ENCODE peak calls at places on chromosomes 5 and 9, in seven cellular contexts. Z, M, K, O, I, Q and F are unnamed samples.

GRCh38 chr5:160486573-160486972 is 64.9 kb downstream of the PTTG1 start:
- DNase-seq in Q (no peak), K (no peak), O (no peak), I (no peak), M (peak; percentile 35), Z (no peak), F (no peak)

GRCh38 chr9:98380065-98380681 is 124.7 kb upstream of the TBC1D2 start:
- DNase-seq in K (peak; percentile 53), M (no peak), O (peak; percentile 80), I (peak; percentile 75), Z (no peak), Q (no peak), F (peak; percentile 30)

GRCh38 chr5:178801021-178801420 is 58.7 kb upstream of the ZNF354B start:
- DNase-seq in M (no peak), K (no peak), Q (no peak), Z (no peak), I (no peak), O (no peak), F (no peak)

GRCh38 chr9:35859310-35859994 is 10.7 kb downstream of the OR13J1 start:
- DNase-seq in I (no peak), O (no peak), Q (no peak), M (no peak), K (peak; percentile 9), Z (no peak), F (no peak)

GRCh38 chr5:136350339-136350738 is 15.0 kb downstream of the TRPC7 start:
- DNase-seq in K (no peak), Z (no peak), M (no peak), Q (no peak), O (no peak), I (no peak), F (no peak)

GRCh38 chr9:130143974-130144373 is 28.2 kb upstream of the NCS1 start:
- DNase-seq in Z (no peak), I (no peak), M (no peak), Q (no peak), K (no peak), O (no peak), F (peak; percentile 40)

GRCh38 chr5:113451797-113452196 is 17.0 kb upstream of the TSSK1B start:
- DNase-seq in M (no peak), I (no peak), Z (no peak), K (no peak), O (no peak), Q (no peak), F (no peak)

GRCh38 chr9:33024966-33025571 is at the start of gene DNAJA1:
- DNase-seq in O (peak; percentile 99), Z (peak; percentile 98), K (peak; percentile 98), M (peak; percentile 91), Q (peak; percentile 96), I (peak; percentile 95), F (peak; percentile 95)

GRCh38 chr9:136357326-136357725 is 6.2 kb downstream of the DNLZ start:
- DNase-seq in O (no peak), Q (no peak), I (no peak), M (no peak), Z (no peak), K (no peak), F (no peak)

GRCh38 chr5:137831526-137831925 is 36.1 kb upstream of the MYOT start:
- DNase-seq in M (no peak), K (no peak), Q (no peak), O (no peak), I (no peak), Z (no peak), F (no peak)

GRCh38 chr5:139765409-139766217 is 30.0 kb upstream of the PSD2 start:
- DNase-seq in I (peak; percentile 84), M (peak; percentile 65), Z (peak; percentile 87), Q (peak; percentile 84), K (peak; percentile 91), O (peak; percentile 96), F (peak; percentile 73)

GRCh38 chr5:109705596-109705995 is 15.9 kb downstream of the MAN2A1 start:
- DNase-seq in Z (no peak), M (no peak), K (peak; percentile 51), O (no peak), Q (no peak), I (no peak), F (peak; percentile 45)

GRCh38 chr5:126373621-126374416 is 49.4 kb upstream of the GRAMD2B start:
- DNase-seq in Q (peak; percentile 62), K (peak; percentile 37), O (no peak), M (no peak), I (no peak), Z (no peak), F (peak; percentile 39)

GRCh38 chr5:93572101-93572772 is 8.8 kb downstream of the NR2F1-AS1 start:
- DNase-seq in Z (no peak), M (no peak), Q (no peak), O (no peak), K (no peak), I (no peak), F (peak; percentile 38)

GRCh38 chr5:543755-544674 is 19.8 kb upstream of the SLC9A3 start:
- DNase-seq in M (no peak), K (no peak), Z (peak; percentile 78), I (peak; percentile 90), Q (peak; percentile 32), O (peak; percentile 94), F (no peak)

GRCh38 chr9:63817622-63818518 is 1467.1 kb downstream of the FOXD4L5 start:
- DNase-seq in O (peak; percentile 97), M (peak; percentile 43), Z (peak; percentile 69), Q (peak; percentile 60), K (peak; percentile 18), I (peak; percentile 49), F (no peak)

GRCh38 chr9:86600291-86600690 is 246.1 kb upstream of the TUT7 start:
- DNase-seq in K (peak; percentile 23), I (no peak), M (no peak), Q (no peak), Z (no peak), O (no peak), F (peak; percentile 54)

GRCh38 chr5:122498163-122498562 is 186.1 kb downstream of the SNCAIP start:
- DNase-seq in M (no peak), I (no peak), Z (no peak), O (no peak), Q (no peak), K (peak; percentile 74), F (no peak)

GRCh38 chr5:72572236-72572765 is 65.1 kb upstream of the ZNF366 start:
- DNase-seq in I (no peak), K (no peak), Z (no peak), Q (no peak), O (no peak), M (no peak), F (no peak)

GRCh38 chr9:80690340-80690939 is 998.9 kb downstream of the TLE1 start:
- DNase-seq in O (no peak), Z (no peak), K (no peak), M (no peak), Q (no peak), I (no peak), F (no peak)

GRCh38 chr5:1409386-1410110 is 35.7 kb downstream of the SLC6A3 start:
- DNase-seq in O (peak; percentile 66), K (peak; percentile 44), I (peak; percentile 18), M (no peak), Q (peak; percentile 13), Z (no peak), F (peak; percentile 2)

GRCh38 chr5:116778015-116778414 is 203.4 kb upstream of the SEMA6A start:
- DNase-seq in I (no peak), Q (no peak), Z (no peak), K (no peak), O (no peak), M (no peak), F (peak; percentile 18)
- H3K4me3 ChIP-seq in I (no peak overlapping the region), Q (no peak overlapping the region), Z (no peak overlapping the region), K (no peak overlapping the region), O (no peak overlapping the region), M (no peak overlapping the region), F (no peak overlapping the region)

GRCh38 chr9:126916909-126917308 is 2.3 kb downstream of the RALGPS1 start:
- DNase-seq in Q (no peak), Z (no peak), M (no peak), K (no peak), O (peak; percentile 18), I (peak; percentile 30), F (no peak)

GRCh38 chr9:126915281-126915816 is 767 bp downstream of the RALGPS1 start:
- DNase-seq in O (peak; percentile 91), Q (no peak), K (no peak), Z (peak; percentile 91), I (peak; percentile 61), M (peak; percentile 45), F (no peak)

GRCh38 chr9:126919193-126919592 is 4.6 kb downstream of the RALGPS1 start:
- DNase-seq in O (no peak), M (no peak), Q (no peak), Z (no peak), K (no peak), I (no peak), F (no peak)

GRCh38 chr9:126914458-126915280 is at the start of gene RALGPS1:
- DNase-seq in Z (peak; percentile 97), Q (peak; percentile 90), I (peak; percentile 95), O (peak; percentile 98), M (peak; percentile 80), K (peak; percentile 98), F (peak; percentile 95)

DNA sequence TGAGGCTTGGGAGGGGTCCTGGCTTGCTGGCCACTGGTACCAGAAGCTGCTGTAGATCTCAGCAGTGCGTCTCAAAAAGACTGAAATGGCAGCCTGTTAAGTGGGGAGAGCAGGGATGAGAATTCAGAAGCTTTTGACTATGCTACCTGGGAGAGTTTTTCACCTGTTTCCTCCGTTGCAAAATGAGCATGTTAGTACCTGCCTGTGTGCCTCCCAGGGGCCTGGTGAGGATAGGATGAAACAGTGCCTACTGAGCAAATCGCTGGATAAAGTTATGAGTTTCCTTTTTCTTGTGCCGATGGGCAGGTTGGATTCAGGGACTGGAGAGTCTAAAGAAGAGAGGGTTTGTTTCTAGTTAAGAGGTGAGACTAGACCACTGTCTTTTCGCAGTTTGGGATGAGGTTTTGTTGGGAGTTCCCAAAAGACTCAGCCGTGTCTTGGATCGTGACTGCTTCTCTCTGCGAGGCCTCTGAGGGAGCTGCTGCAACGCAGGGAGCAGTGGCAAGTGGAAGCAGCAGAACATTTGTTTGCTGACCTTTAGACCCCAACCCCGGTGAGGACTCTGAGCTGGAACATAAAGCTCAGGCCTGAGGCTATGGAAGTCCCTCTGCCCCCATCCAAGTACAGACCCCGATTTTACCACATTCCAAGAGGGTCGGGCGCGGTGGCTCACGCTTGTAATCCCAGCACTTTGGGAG is 1.4 kb downstream of the RALGPS1 start:
- DNase-seq in M (no peak), I (no peak), Q (no peak), K (no peak), Z (peak; percentile 35), O (peak; percentile 30), F (no peak)
- H3K4me3 ChIP-seq in M (peak overlapping the region; percentile 35), I (peak overlapping the region; percentile 69), Q (no peak overlapping the region), K (no peak overlapping the region), Z (no peak overlapping the region), O (no peak overlapping the region), F (no peak overlapping the region)

GRCh38 chr5:27474395-27474794 is 436.0 kb upstream of the CDH9 start:
- DNase-seq in I (no peak), K (peak; percentile 13), O (no peak), M (no peak), Z (no peak), Q (no peak), F (no peak)
- H3K4me3 ChIP-seq in I (no peak overlapping the region), K (peak overlapping the region; percentile 71), O (no peak overlapping the region), M (no peak overlapping the region), Z (no peak overlapping the region), Q (no peak overlapping the region), F (no peak overlapping the region)

DNA sequence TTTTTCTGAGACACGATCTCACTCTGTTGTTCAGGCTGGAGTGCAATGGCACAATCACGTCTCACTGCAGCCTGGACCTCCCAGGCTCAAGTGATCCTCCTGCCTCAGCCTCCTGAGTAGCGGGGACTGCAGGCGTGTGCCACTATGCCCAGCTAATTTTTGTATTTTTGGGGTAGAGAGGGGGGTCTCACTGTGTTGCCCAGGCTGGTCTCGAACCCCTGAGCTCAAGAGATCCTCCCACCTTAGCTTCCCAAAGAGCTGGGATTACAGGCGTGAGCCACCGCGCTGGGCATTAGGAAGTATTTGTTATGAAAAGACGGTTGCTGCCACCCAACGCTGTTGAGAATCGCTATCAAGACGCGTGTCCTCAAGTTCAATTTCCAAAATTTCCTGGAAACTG is 180.9 kb upstream of the TBCA start:
- DNase-seq in K (no peak), O (no peak), I (no peak), Q (no peak), M (no peak), Z (no peak), F (no peak)
- H3K4me3 ChIP-seq in K (no peak overlapping the region), O (no peak overlapping the region), I (no peak overlapping the region), Q (no peak overlapping the region), M (no peak overlapping the region), Z (no peak overlapping the region), F (no peak overlapping the region)